ENCODE peak calls at places on chromosomes 5 and 9, in eight cellular contexts. Y is T follicular helper cell; W is HFFc6; R is NCI-H1436; D is HEK293T; Q is RWPE2; N is NCI-H2081; E is CD8-positive, alpha-beta memory T cell. J is an unnamed sample.

GRCh38 chr5:139638090-139638735 is 9.9 kb upstream of the CXXC5 start:
- DNase-seq in Y (no peak), W (peak), R (peak), D (no peak), Q (peak), N (peak), E (no peak), J (peak)

GRCh38 chr9:86062845-86063693 is 36.3 kb downstream of the GOLM1 start:
- DNase-seq in Y (no peak), W (no peak), R (no peak), D (no peak), Q (no peak), N (no peak), E (no peak), J (no peak)

GRCh38 chr9:134028575-134029247 is 3.4 kb downstream of the BRD3OS start:
- DNase-seq in Y (no peak), W (no peak), R (no peak), D (no peak), Q (no peak), N (no peak), E (no peak), J (no peak)

GRCh38 chr5:8843766-8844165 is 702.1 kb downstream of the SEMA5A start:
- DNase-seq in Y (no peak), W (peak), R (no peak), D (no peak), Q (no peak), N (peak), E (no peak), J (peak)

GRCh38 chr9:2620876-2621677 is 510 bp upstream of the VLDLR start:
- DNase-seq in Y (no peak), W (peak), R (peak), D (peak), Q (peak), N (peak), E (peak), J (peak)

GRCh38 chr9:104895572-104895971 is 32.4 kb downstream of the ABCA1 start:
- DNase-seq in Y (no peak), W (peak), R (no peak), D (no peak), Q (no peak), N (no peak), E (no peak), J (no peak)

GRCh38 chr9:136508729-136509500 is 26.1 kb upstream of the SEC16A start:
- DNase-seq in Y (no peak), W (no peak), R (no peak), D (no peak), Q (no peak), N (no peak), E (no peak), J (peak)

GRCh38 chr9:36867672-36868471 is 166.2 kb downstream of the PAX5 start:
- DNase-seq in Y (no peak), W (no peak), R (peak), D (no peak), Q (no peak), N (peak), E (no peak), J (peak)

GRCh38 chr5:53161876-53162275 is 52.3 kb upstream of the MOCS2 start:
- DNase-seq in Y (no peak), W (peak), R (no peak), D (no peak), Q (no peak), N (no peak), E (no peak), J (no peak)

GRCh38 chr5:73433272-73433981 is 15.2 kb downstream of the FOXD1 start:
- DNase-seq in Y (no peak), W (no peak), R (no peak), D (no peak), Q (no peak), N (no peak), E (no peak), J (no peak)

GRCh38 chr5:178387856-178388190 is 155.2 kb upstream of the PHYKPL start:
- DNase-seq in Y (no peak), W (no peak), R (no peak), D (no peak), Q (no peak), N (no peak), E (no peak), J (no peak)

GRCh38 chr5:176183321-176184074 is 54.7 kb upstream of the SIMC1 start:
- DNase-seq in Y (no peak), W (no peak), R (peak), D (peak), Q (no peak), N (peak), E (no peak), J (peak)

GRCh38 chr5:177309351-177310191 is 2.1 kb downstream of the MXD3 start:
- DNase-seq in Y (peak), W (peak), R (peak), D (peak), Q (no peak), N (peak), E (peak), J (peak)

GRCh38 chr9:94740191-94740874 is 13.8 kb downstream of the AOPEP start:
- DNase-seq in Y (no peak), W (no peak), R (no peak), D (no peak), Q (no peak), N (no peak), E (no peak), J (no peak)

GRCh38 chr5:33343661-33344327 is 97.0 kb upstream of the TARS1 start:
- DNase-seq in Y (no peak), W (peak), R (no peak), D (no peak), Q (no peak), N (no peak), E (no peak), J (no peak)

GRCh38 chr9:36116593-36116992 is 19.9 kb upstream of the GLIPR2 start:
- DNase-seq in Y (no peak), W (no peak), R (no peak), D (no peak), Q (no peak), N (no peak), E (no peak), J (no peak)

GRCh38 chr5:79512692-79513518 is 1.0 kb downstream of the HOMER1 start:
- DNase-seq in Y (no peak), W (peak), R (no peak), D (peak), Q (no peak), N (no peak), E (no peak), J (no peak)

GRCh38 chr5:55601209-55601618 is 66.5 kb upstream of the PLPP1 start:
- DNase-seq in Y (no peak), W (peak), R (no peak), D (no peak), Q (no peak), N (peak), E (no peak), J (no peak)

GRCh38 chr5:171419663-171420428 is 399 bp downstream of the FGF18 start:
- DNase-seq in Y (no peak), W (no peak), R (no peak), D (peak), Q (peak), N (no peak), E (no peak), J (no peak)

GRCh38 chr5:139823757-139824355 is 28.2 kb downstream of the PSD2 start:
- DNase-seq in Y (no peak), W (no peak), R (no peak), D (no peak), Q (peak), N (no peak), E (no peak), J (no peak)

GRCh38 chr5:177958696-177959095 is 37.3 kb downstream of the PROP1 start:
- DNase-seq in Y (no peak), W (no peak), R (no peak), D (no peak), Q (no peak), N (no peak), E (no peak), J (no peak)

GRCh38 chr5:39178171-39178570 is 41.2 kb downstream of the FYB1 start:
- DNase-seq in Y (no peak), W (peak), R (no peak), D (no peak), Q (no peak), N (no peak), E (no peak), J (no peak)

GRCh38 chr9:124008855-124009834 is 2.4 kb upstream of the LHX2 start:
- DNase-seq in Y (no peak), W (no peak), R (no peak), D (peak), Q (no peak), N (peak), E (no peak), J (peak)

GRCh38 chr5:13503017-13503416 is 441.5 kb downstream of the DNAH5 start:
- DNase-seq in Y (no peak), W (no peak), R (no peak), D (no peak), Q (no peak), N (no peak), E (no peak), J (no peak)

GRCh38 chr5:113047234-113047633 is 70.6 kb downstream of the DCP2 start:
- DNase-seq in Y (no peak), W (peak), R (no peak), D (no peak), Q (no peak), N (no peak), E (no peak), J (no peak)

GRCh38 chr5:54861212-54861894 is 124.0 kb downstream of the ESM1 start:
- DNase-seq in Y (no peak), W (peak), R (no peak), D (no peak), Q (no peak), N (no peak), E (no peak), J (no peak)

GRCh38 chr5:175517824-175518450 is 39.6 kb downstream of the SFXN1 start:
- DNase-seq in Y (peak), W (peak), R (no peak), D (no peak), Q (no peak), N (no peak), E (peak), J (no peak)

GRCh38 chr5:110402562-110402961 is 323.9 kb downstream of the TMEM232 start:
- DNase-seq in Y (no peak), W (no peak), R (no peak), D (no peak), Q (no peak), N (no peak), E (no peak), J (no peak)

GRCh38 chr5:1060535-1060981 is 51.3 kb downstream of the SLC12A7 start:
- DNase-seq in Y (no peak), W (no peak), R (no peak), D (no peak), Q (no peak), N (no peak), E (no peak), J (no peak)

GRCh38 chr9:82745919-82746318 is 317.0 kb downstream of the RASEF start:
- DNase-seq in Y (no peak), W (no peak), R (no peak), D (no peak), Q (no peak), N (no peak), E (no peak), J (no peak)

GRCh38 chr5:166441-167372 is 24.6 kb upstream of the LRRC14B start:
- DNase-seq in Y (no peak), W (no peak), R (no peak), D (no peak), Q (peak), N (no peak), E (no peak), J (no peak)